ENCODE peak calls at places on chromosomes 2 and 18, in ten cellular contexts. C, E, G, Q, T, J, A, H, S and W are unnamed samples.

GRCh38 chr18:72672364-72673151 is 128.4 kb upstream of the CBLN2 start:
- DNase-seq in C (no peak), E (no peak), G (no peak), Q (no peak), T (no peak), J (no peak), A (peak; percentile 49), H (peak; percentile 14), S (no peak), W (peak; percentile 48)

GRCh38 chr2:119028327-119029174 is 86.6 kb downstream of the MARCO start:
- DNase-seq in C (no peak), E (peak; percentile 25), G (no peak), Q (peak; percentile 48), T (no peak), J (no peak), A (peak; percentile 47), H (peak; percentile 52), S (no peak), W (peak; percentile 49)

GRCh38 chr2:135494917-135495316 is 36.1 kb downstream of the ZRANB3 start:
- DNase-seq in C (no peak), E (no peak), G (no peak), Q (no peak), T (no peak), J (no peak), A (no peak), H (no peak), S (no peak), W (no peak)

GRCh38 chr2:120561393-120562035 is 174.2 kb upstream of the GLI2 start:
- DNase-seq in C (no peak), E (no peak), G (no peak), Q (no peak), T (no peak), J (no peak), A (no peak), H (no peak), S (no peak), W (no peak)

GRCh38 chr2:189613650-189614420 is 33.2 kb upstream of the SLC40A1 start:
- DNase-seq in C (no peak), E (no peak), G (peak; percentile 33), Q (no peak), T (no peak), J (no peak), A (no peak), H (no peak), S (peak; percentile 53), W (no peak)

GRCh38 chr2:4134881-4135565 is 431.6 kb downstream of the DCDC2C start:
- DNase-seq in C (no peak), E (no peak), G (no peak), Q (no peak), T (no peak), J (no peak), A (no peak), H (no peak), S (no peak), W (no peak)

GRCh38 chr2:191180712-191181111 is 29.9 kb upstream of the STAT4 start:
- DNase-seq in C (no peak), E (no peak), G (no peak), Q (no peak), T (no peak), J (no peak), A (no peak), H (no peak), S (peak; percentile 53), W (no peak)

GRCh38 chr18:48003426-48004349 is 73.2 kb upstream of the SMAD2 start:
- DNase-seq in C (no peak), E (no peak), G (peak; percentile 66), Q (peak; percentile 72), T (no peak), J (no peak), A (no peak), H (no peak), S (no peak), W (no peak)

GRCh38 chr18:73826098-73826497 is 321.5 kb downstream of the FBXO15 start:
- DNase-seq in C (no peak), E (no peak), G (no peak), Q (no peak), T (no peak), J (no peak), A (no peak), H (no peak), S (no peak), W (no peak)

GRCh38 chr2:142796161-142796560 is 81.3 kb upstream of the KYNU start:
- DNase-seq in C (no peak), E (no peak), G (no peak), Q (no peak), T (no peak), J (no peak), A (no peak), H (no peak), S (no peak), W (no peak)